ENCODE peak calls at places on chromosomes 13 and 19, in eight cellular contexts. Q is stomach, K is upper lobe of left lung, M is esophagus squamous epithelium, U is testis, A is K562, J is uterus, R is IMR-90. T is an unnamed sample.

GRCh38 chr19:10286803-10287737 is at the start of gene ICAM4:
- DNase-seq in U (peak), M (no peak), J (peak), Q (peak), K (peak), R (peak), A (peak), T (peak)

GRCh38 chr13:75860935-75861334 is 224.8 kb downstream of the LMO7 start:
- DNase-seq in Q (no peak), R (peak), A (no peak), J (no peak), M (no peak), K (no peak), U (no peak), T (no peak)

GRCh38 chr19:55069137-55069858 is 6.3 kb upstream of the RDH13 start:
- DNase-seq in J (no peak), M (no peak), R (no peak), U (no peak), Q (peak), K (no peak), A (peak), T (no peak)

GRCh38 chr13:28717170-28717569 is 1.6 kb downstream of the SLC46A3 start:
- DNase-seq in J (no peak), R (no peak), A (no peak), K (no peak), U (no peak), M (no peak), Q (no peak), T (no peak)

GRCh38 chr13:94312511-94313191 is 166.8 kb downstream of the DCT start:
- DNase-seq in U (no peak), Q (no peak), M (no peak), A (no peak), K (no peak), J (no peak), R (no peak), T (no peak)

GRCh38 chr13:29868581-29868980 is 18.2 kb upstream of the UBL3 start:
- DNase-seq in R (no peak), M (no peak), K (no peak), J (no peak), A (no peak), U (no peak), Q (no peak), T (no peak)

GRCh38 chr13:47564041-47564440 is 437.0 kb downstream of the SUCLA2 start:
- DNase-seq in M (no peak), R (no peak), K (no peak), J (no peak), U (no peak), Q (no peak), A (no peak), T (no peak)

GRCh38 chr13:24181991-24182702 is 21.6 kb downstream of the SPATA13 start:
- DNase-seq in Q (no peak), K (no peak), U (no peak), R (no peak), M (no peak), J (no peak), A (no peak), T (peak)

GRCh38 chr13:64810701-64811258 is 2419.4 kb downstream of the PCDH9 start:
- DNase-seq in K (no peak), A (no peak), J (no peak), R (peak), M (no peak), Q (no peak), U (no peak), T (no peak)

GRCh38 chr19:35048911-35049411 is 7.4 kb downstream of the HPN start:
- DNase-seq in A (no peak), J (no peak), M (no peak), U (no peak), R (no peak), Q (peak), K (peak), T (peak)

GRCh38 chr13:79128158-79128557 is 277.9 kb downstream of the RBM26 start:
- DNase-seq in K (no peak), U (no peak), Q (no peak), M (no peak), J (no peak), R (peak), A (no peak), T (no peak)

GRCh38 chr13:49749852-49750251 is 42.6 kb downstream of the KPNA3 start:
- DNase-seq in U (no peak), A (no peak), R (peak), J (no peak), K (no peak), Q (no peak), M (no peak), T (no peak)

GRCh38 chr13:43023244-43023931 is at the start of gene DNAJC15:
- DNase-seq in Q (peak), K (peak), R (peak), M (peak), A (peak), J (peak), U (peak), T (peak)

GRCh38 chr13:110634558-110634957 is 19.2 kb downstream of the NAXD start:
- DNase-seq in Q (no peak), J (no peak), R (peak), M (no peak), A (no peak), K (no peak), U (no peak), T (no peak)
- TF ChIP-seq POLR2A in Q (no peak), J (no peak), R (no peak), M (no peak), A (no peak), K (no peak), U (no peak), T (no peak)

DNA sequence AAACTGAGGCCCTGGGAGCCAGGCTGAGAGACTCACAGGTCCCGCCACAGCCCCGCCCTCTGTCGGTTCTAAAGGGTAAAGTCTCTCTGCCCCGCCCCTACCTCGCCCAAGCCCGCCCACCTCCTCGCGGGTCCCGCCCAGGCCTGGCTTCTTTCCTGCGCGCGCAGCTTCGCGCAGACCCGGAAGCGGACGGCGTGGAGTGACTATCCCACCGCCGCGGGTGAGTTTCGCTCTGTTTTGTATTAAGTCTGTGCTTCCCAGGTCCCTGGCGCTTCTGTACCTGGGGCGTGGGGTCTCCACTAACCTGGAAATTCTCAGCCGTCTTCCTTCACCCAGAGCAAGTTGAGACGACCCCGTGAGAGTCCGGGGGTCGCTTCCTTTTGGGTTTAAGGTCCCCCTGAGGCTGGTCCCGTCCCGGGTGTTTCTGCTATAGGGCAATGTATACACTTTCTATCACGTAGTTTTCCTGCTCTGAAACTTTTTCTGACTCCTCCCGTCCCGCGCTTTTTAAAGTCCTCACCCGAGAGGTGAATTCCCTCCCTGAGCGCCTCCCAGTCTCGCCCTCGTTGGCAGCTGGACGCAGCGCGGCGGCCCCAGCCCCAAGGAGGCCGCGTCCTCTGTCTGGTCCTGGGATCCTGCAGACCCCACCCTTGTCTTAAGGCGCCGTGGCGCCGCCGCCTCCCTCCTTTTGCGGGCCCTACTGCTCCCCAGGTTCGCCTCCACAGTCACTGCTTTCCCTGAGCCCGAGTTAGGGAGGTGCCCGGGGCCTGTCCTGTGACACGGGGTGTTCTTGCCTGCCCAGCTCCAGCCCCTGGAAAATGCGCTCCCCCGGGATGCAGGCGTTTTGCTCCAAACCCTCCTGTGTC is at the start of gene ZNF765:
- DNase-seq in R (peak), M (peak), Q (peak), J (peak), A (peak), K (peak), U (peak), T (peak)
- TF ChIP-seq POLR2A in R (peak), M (peak), Q (peak), J (peak), A (peak), K (peak), U (peak), T (peak)

GRCh38 chr19:52535831-52536800 is 8.6 kb downstream of the ZNF808 start:
- DNase-seq in K (peak), M (peak), R (peak), J (peak), U (peak), A (no peak), Q (peak), T (peak)
- TF ChIP-seq POLR2A in K (peak), M (peak), R (no peak), J (no peak), U (no peak), A (no peak), Q (no peak), T (no peak)

GRCh38 chr19:23075031-23075733 is 41.6 kb upstream of the ZNF730 start:
- DNase-seq in U (peak), Q (no peak), R (peak), A (peak), M (no peak), K (peak), J (peak), T (no peak)
- TF ChIP-seq POLR2A in U (no peak), Q (no peak), R (peak), A (no peak), M (no peak), K (peak), J (no peak), T (no peak)

DNA sequence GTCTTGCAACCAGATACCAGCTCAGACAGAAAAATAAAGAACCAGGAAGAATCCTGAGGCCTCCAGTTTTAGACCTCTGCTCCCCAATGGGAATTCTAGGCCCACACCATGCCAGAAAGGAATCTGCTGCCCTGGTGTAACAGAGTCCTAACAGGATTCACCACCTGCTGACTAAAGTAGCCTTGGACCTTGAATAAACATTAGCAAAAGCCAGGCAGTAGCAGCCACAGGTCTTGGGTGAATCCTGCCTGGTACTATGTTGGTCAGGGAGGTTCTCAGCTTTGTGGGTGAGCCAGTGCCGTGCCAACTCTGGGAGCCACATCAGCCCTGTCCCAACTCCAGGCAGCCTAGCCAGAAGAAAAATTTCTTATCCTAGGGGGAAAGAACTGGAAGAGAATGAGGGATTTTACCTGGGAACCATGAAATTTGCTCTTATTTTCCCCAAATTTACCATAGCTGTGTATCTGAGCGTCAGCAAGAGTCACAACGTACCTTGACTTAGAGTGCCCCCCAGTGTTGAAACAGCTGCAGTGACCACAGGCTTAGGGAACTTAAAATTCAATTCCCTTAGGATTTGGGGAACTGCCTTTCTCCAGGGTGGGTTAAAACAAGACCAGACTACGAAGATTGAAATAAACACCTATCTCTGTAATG is 1895.6 kb upstream of the PRR20A start:
- DNase-seq in M (no peak), Q (no peak), R (no peak), A (peak), U (no peak), K (no peak), J (no peak), T (no peak)
- TF ChIP-seq POLR2A in M (no peak), Q (no peak), R (no peak), A (no peak), U (no peak), K (no peak), J (no peak), T (no peak)

GRCh38 chr19:40090256-40091204 is at the start of gene ZNF780A:
- DNase-seq in K (peak), M (peak), U (peak), R (peak), A (peak), J (peak), Q (peak), T (peak)
- TF ChIP-seq POLR2A in K (no peak), M (no peak), U (no peak), R (peak), A (peak), J (no peak), Q (no peak), T (peak)

DNA sequence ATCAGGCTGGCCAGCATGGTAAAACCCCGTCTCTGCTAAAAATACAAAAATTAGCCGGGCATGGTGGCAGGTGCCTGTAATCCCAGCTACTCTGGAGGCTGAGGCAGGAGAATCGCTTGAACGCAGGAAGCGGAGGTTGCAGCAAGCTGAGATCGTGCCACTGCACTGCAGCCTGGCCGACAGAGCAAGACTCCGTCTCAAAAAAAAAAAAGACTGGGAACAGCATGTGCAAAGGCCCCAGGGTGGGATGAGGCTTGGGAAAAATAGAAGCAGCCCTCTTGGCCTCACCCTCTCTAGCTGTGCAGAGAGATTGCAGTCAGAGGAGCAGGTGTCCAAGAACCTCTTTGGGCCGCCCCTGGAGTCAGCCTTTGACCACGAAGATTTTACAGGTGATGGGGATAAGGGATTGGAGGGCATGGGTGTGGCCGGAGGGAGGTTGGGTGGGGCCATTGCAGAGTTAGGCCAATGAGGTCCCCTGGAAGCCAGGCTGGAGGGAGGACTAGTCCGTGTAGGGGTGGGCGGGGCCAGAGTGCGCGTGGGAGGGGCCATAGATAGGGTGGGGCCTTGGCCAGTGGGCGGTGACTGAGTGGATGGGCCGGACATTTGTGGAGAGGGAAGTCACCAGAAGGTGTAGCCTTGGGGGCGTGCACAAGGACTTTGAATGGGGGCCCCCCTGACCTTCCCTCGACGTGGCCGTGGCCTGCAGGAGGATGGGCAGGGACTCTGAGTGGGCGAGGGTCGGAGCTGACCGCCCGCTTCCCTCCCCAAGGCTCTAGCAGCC is 16.9 kb upstream of the B3GNT3 start:
- DNase-seq in A (peak), R (peak), J (no peak), Q (peak), K (peak), U (peak), M (no peak), T (peak)
- TF ChIP-seq POLR2A in A (peak), R (no peak), J (no peak), Q (no peak), K (no peak), U (no peak), M (no peak), T (no peak)